ENCODE peak calls at places on chromosome 2, in four cellular contexts. V is GM12891, L is K562, J is GM12878. Y is an unnamed sample.

GRCh38 chr2:37590119-37590571 is 81.3 kb downstream of the CDC42EP3 start:
- DNase-seq in V (no peak), L (no peak), J (no peak), Y (no peak)

GRCh38 chr2:118687698-118688097 is 159.8 kb downstream of the EN1 start:
- DNase-seq in V (no peak), L (no peak), J (no peak), Y (peak; percentile 1)

GRCh38 chr2:225157052-225157451 is 114.8 kb upstream of the DOCK10 start:
- DNase-seq in J (no peak), V (no peak), L (no peak), Y (no peak)

GRCh38 chr2:147255812-147256211 is 589.0 kb upstream of the ACVR2A start:
- DNase-seq in V (no peak), J (no peak), L (no peak), Y (no peak)

GRCh38 chr2:64459575-64459974 is 5.6 kb downstream of the LGALSL start:
- DNase-seq in L (no peak), J (no peak), V (no peak), Y (no peak)

GRCh38 chr2:225597911-225598310 is 198.4 kb downstream of the NYAP2 start:
- DNase-seq in J (no peak), V (no peak), L (no peak), Y (no peak)

GRCh38 chr2:99602475-99602874 is 112.7 kb upstream of the REV1 start:
- DNase-seq in L (no peak), J (no peak), V (no peak), Y (no peak)

GRCh38 chr2:218471982-218472381 is 53.1 kb downstream of the VIL1 start:
- DNase-seq in L (no peak), J (no peak), V (no peak), Y (no peak)

GRCh38 chr2:230443540-230443939 is 27.5 kb downstream of the SP100 start:
- DNase-seq in V (no peak), J (no peak), L (no peak), Y (no peak)

GRCh38 chr2:26922638-26923466 is 47.6 kb upstream of the MAPRE3 start:
- DNase-seq in L (peak; percentile 55), J (no peak), V (peak; percentile 69), Y (peak; percentile 30)

GRCh38 chr2:241121008-241121407 is 18.9 kb upstream of the MTERF4 start:
- DNase-seq in L (no peak), V (no peak), J (no peak), Y (no peak)

GRCh38 chr2:159921752-159922404 is 123.9 kb upstream of the CD302 start:
- DNase-seq in J (no peak), V (peak; percentile 55), L (peak; percentile 50), Y (peak; percentile 82)

GRCh38 chr2:235545369-235546150 is 51.7 kb downstream of the AGAP1 start:
- DNase-seq in J (no peak), L (no peak), V (no peak), Y (no peak)

GRCh38 chr2:23436346-23437099 is 51.5 kb downstream of the KLHL29 start:
- DNase-seq in L (no peak), V (no peak), J (no peak), Y (no peak)

GRCh38 chr2:119416299-119416923 is 15.2 kb upstream of the TMEM37 start:
- DNase-seq in L (no peak), J (no peak), V (no peak), Y (no peak)

GRCh38 chr2:221671515-221671914 is 99.4 kb upstream of the EPHA4 start:
- DNase-seq in L (no peak), V (no peak), J (no peak), Y (no peak)

GRCh38 chr2:30233142-30233961 is 2.0 kb downstream of the LBH start:
- DNase-seq in L (peak; percentile 57), J (no peak), V (no peak), Y (no peak)

GRCh38 chr2:120395686-120396518 is 50.0 kb downstream of the INHBB start:
- DNase-seq in V (no peak), J (no peak), L (no peak), Y (no peak)

GRCh38 chr2:240133401-240133800 is 2.7 kb downstream of the COPS9 start:
- DNase-seq in V (no peak), L (no peak), J (no peak), Y (no peak)

GRCh38 chr2:143617803-143618415 is 488.7 kb downstream of the ARHGAP15 start:
- DNase-seq in L (no peak), J (no peak), V (no peak), Y (no peak)

GRCh38 chr2:74516070-74516633 is 1.9 kb downstream of the TLX2 start:
- DNase-seq in J (no peak), V (peak; percentile 90), L (no peak), Y (no peak)

GRCh38 chr2:82853299-82853698 is 1605.8 kb downstream of the SUCLG1 start:
- DNase-seq in L (no peak), J (no peak), V (no peak), Y (no peak)
- TF ChIP-seq SPI1 in L (no peak), J (no peak), V (no peak), Y (no peak)

GRCh38 chr2:238250896-238251295 is 11.1 kb upstream of the HES6 start:
- DNase-seq in L (no peak), V (no peak), J (no peak), Y (no peak)

GRCh38 chr2:238254095-238254494 is 14.3 kb upstream of the HES6 start:
- DNase-seq in V (no peak), J (no peak), L (no peak), Y (no peak)

GRCh38 chr2:238251986-238252385 is 12.1 kb upstream of the HES6 start:
- DNase-seq in J (no peak), V (no peak), L (no peak), Y (no peak)

GRCh38 chr2:238251331-238251730 is 11.5 kb upstream of the HES6 start:
- DNase-seq in V (no peak), L (no peak), J (no peak), Y (no peak)

GRCh38 chr2:238252766-238253630 is 13.2 kb upstream of the HES6 start:
- DNase-seq in J (no peak), V (no peak), L (no peak), Y (no peak)
- TF ChIP-seq SPI1 in J (no peak), V (no peak), L (no peak), Y (no peak)

GRCh38 chr2:201496785-201497184 is 45.2 kb downstream of the STRADB start:
- DNase-seq in V (no peak), L (no peak), J (no peak), Y (no peak)

GRCh38 chr2:201502713-201503112 is 51.2 kb downstream of the STRADB start:
- DNase-seq in V (no peak), J (no peak), L (no peak), Y (no peak)

GRCh38 chr2:201500534-201500933 is 49.0 kb downstream of the STRADB start:
- DNase-seq in J (no peak), V (no peak), L (no peak), Y (no peak)
- TF ChIP-seq SPI1 in J (no peak), V (no peak), L (no peak), Y (no peak)

DNA sequence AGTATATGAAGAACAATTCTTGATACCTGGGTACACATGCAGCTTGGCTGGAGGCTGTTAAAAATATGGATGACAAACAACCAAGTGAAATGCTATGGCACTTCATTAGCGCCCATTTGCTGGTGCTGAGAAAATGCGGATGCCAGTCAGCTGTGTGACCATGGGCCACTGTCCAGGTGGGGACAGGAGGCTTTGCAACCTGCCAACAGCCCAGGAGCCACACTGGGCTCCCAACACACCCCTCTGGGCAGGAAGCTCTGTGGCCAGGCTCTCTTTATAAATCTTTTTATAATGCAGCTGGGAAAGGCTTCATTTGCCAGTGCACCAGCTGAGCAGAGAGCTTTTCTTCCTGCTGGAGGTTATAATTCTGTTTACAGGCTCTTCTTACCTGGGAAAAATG is 19.9 kb downstream of the RNF144A start:
- DNase-seq in J (no peak), V (no peak), L (no peak), Y (no peak)
- TF ChIP-seq SPI1 in J (no peak), V (no peak), L (no peak), Y (no peak)

DNA sequence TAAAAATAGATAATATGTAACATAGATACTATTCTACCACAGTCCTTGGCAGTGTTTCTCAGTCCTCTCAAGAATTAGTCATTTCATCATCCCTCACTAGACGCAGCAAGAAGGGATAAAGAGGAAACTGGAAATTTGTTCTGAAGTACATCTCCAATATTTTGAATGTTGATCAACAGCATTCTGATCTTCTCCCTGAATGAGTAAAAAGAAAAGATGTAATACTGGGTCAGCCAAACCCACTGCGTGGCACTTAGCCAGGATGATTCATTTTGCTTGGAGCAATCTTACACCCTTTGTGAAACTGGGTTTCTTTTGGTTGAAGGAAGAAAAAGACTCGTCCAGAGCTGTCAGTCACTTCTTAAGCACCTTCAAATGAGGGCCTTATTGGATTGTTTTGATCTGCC is 54.1 kb downstream of the TAF1B start:
- DNase-seq in L (no peak), V (no peak), J (peak; percentile 19), Y (no peak)
- TF ChIP-seq SPI1 in L (no peak), V (no peak), J (no peak), Y (no peak)

GRCh38 chr2:232901711-232902578 is 31.9 kb downstream of the SNORC start:
- DNase-seq in V (no peak), J (no peak), L (no peak), Y (peak; percentile 51)
- TF ChIP-seq SPI1 in V (no peak), J (no peak), L (no peak), Y (no peak)

GRCh38 chr2:176826356-176826755 is 386.2 kb upstream of the HNRNPA3 start:
- DNase-seq in V (no peak), J (no peak), L (no peak), Y (no peak)
- TF ChIP-seq SPI1 in V (no peak), J (no peak), L (no peak), Y (no peak)

GRCh38 chr2:237122214-237122666 is 36.6 kb downstream of the COPS8 start:
- DNase-seq in V (peak; percentile 24), L (peak; percentile 41), J (no peak), Y (peak; percentile 60)

GRCh38 chr2:237124820-237125219 is 39.1 kb downstream of the COPS8 start:
- DNase-seq in L (no peak), J (no peak), V (no peak), Y (no peak)

GRCh38 chr2:237118025-237118424 is 32.3 kb downstream of the COPS8 start:
- DNase-seq in L (no peak), V (no peak), J (no peak), Y (no peak)

GRCh38 chr2:237118731-237119130 is 33.0 kb downstream of the COPS8 start:
- DNase-seq in J (no peak), L (no peak), V (no peak), Y (no peak)

DNA sequence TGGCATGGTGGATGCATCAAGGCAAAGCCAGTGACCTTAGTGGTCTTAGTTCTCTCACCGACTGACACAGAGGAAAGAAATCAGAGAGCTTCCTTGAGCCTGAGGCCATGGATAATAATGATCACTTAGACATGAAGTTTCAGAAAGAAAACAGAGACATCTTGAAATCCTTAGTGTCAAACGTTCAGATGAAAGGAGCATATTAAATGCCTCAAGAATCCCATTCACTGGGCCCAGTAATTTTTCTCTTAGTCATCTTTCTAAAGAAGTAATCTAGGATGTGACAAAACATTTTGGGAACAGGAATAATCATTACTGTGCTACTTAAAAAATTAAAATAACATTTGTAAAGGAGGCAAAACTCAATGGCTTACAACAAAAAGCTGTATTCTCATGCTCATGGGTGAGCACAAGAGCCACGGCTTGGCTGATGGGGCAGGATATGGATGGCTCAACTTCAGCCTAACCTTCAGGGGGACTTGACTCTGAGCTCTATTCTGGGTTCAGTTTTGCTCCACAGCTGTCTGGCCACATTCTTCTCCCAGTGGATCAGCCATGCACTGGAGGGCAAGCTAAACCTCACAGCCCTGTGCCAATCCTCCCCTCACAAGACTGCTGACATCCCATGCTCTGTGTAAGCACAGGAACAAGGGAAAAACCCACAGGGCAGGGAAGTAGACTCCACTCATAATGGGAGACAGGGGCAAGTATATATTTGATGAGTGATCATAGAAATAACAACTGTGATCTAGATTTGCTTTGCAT is 35.4 kb downstream of the COPS8 start:
- DNase-seq in L (no peak), J (no peak), V (no peak), Y (no peak)
- TF ChIP-seq SPI1 in L (no peak), J (no peak), V (no peak), Y (no peak)

GRCh38 chr2:175874291-175874690 is 127.8 kb downstream of the LNPK start:
- DNase-seq in V (no peak), L (no peak), J (no peak), Y (no peak)
- TF ChIP-seq SPI1 in V (no peak), L (no peak), J (no peak), Y (no peak)

Y was measured in HL-60.